ENCODE peak calls at places on chromosomes 4 and X, in six cellular contexts. One of them, this sample, is unnamed.
A peak's percentile ranks its signal among the peaks of the same experiment; 100 is the strongest.

GRCh38 chrX:276588-277171 is 4.5 kb upstream of the PLCXD1 start:
- DNase-seq in activated CD4-positive, alpha-beta T cell treated with anti-CD3 and anti-CD28 coated beads, Interleukin-2, amount 10 ng/mL, durations not matched to agents 7 days and 5 days: peak; percentile 8
- DNase-seq in BJ: no peak
- DNase-seq in astrocyte: peak; percentile 38
- DNase-seq in SK-N-SH: peak; percentile 62
- DNase-seq in stromal cell of bone marrow: peak; percentile 19
- DNase-seq in this sample: no peak

GRCh38 chrX:48992341-48992740 is 9.7 kb downstream of the GRIPAP1 start:
- DNase-seq in astrocyte: no peak
- DNase-seq in BJ: no peak
- DNase-seq in stromal cell of bone marrow: no peak
- DNase-seq in activated CD4-positive, alpha-beta T cell treated with anti-CD3 and anti-CD28 coated beads, Interleukin-2, amount 10 ng/mL, durations not matched to agents 7 days and 5 days: no peak
- DNase-seq in SK-N-SH: no peak
- DNase-seq in this sample: no peak

GRCh38 chr4:120842046-120842445 is 80.5 kb downstream of the PRDM5 start:
- DNase-seq in astrocyte: peak; percentile 80
- DNase-seq in BJ: peak; percentile 50
- DNase-seq in SK-N-SH: peak; percentile 21
- DNase-seq in stromal cell of bone marrow: no peak
- DNase-seq in activated CD4-positive, alpha-beta T cell treated with anti-CD3 and anti-CD28 coated beads, Interleukin-2, amount 10 ng/mL, durations not matched to agents 7 days and 5 days: no peak
- DNase-seq in this sample: no peak

GRCh38 chrX:122850326-122850725 is 333.8 kb upstream of the GRIA3 start:
- DNase-seq in BJ: no peak
- DNase-seq in activated CD4-positive, alpha-beta T cell treated with anti-CD3 and anti-CD28 coated beads, Interleukin-2, amount 10 ng/mL, durations not matched to agents 7 days and 5 days: no peak
- DNase-seq in stromal cell of bone marrow: no peak
- DNase-seq in SK-N-SH: no peak
- DNase-seq in astrocyte: peak; percentile 43
- DNase-seq in this sample: no peak

GRCh38 chr4:76002176-76002575 is 5.1 kb downstream of the CXCL9 start:
- DNase-seq in BJ: no peak
- DNase-seq in activated CD4-positive, alpha-beta T cell treated with anti-CD3 and anti-CD28 coated beads, Interleukin-2, amount 10 ng/mL, durations not matched to agents 7 days and 5 days: no peak
- DNase-seq in SK-N-SH: no peak
- DNase-seq in astrocyte: no peak
- DNase-seq in stromal cell of bone marrow: no peak
- DNase-seq in this sample: no peak

GRCh38 chr4:11650801-11651596 is 222.3 kb upstream of the HS3ST1 start:
- DNase-seq in activated CD4-positive, alpha-beta T cell treated with anti-CD3 and anti-CD28 coated beads, Interleukin-2, amount 10 ng/mL, durations not matched to agents 7 days and 5 days: no peak
- DNase-seq in stromal cell of bone marrow: peak; percentile 43
- DNase-seq in SK-N-SH: no peak
- DNase-seq in BJ: no peak
- DNase-seq in astrocyte: peak; percentile 63
- DNase-seq in this sample: no peak

GRCh38 chr4:112847045-112847444 is 202.4 kb upstream of the ANK2 start:
- DNase-seq in SK-N-SH: no peak
- DNase-seq in BJ: no peak
- DNase-seq in stromal cell of bone marrow: no peak
- DNase-seq in activated CD4-positive, alpha-beta T cell treated with anti-CD3 and anti-CD28 coated beads, Interleukin-2, amount 10 ng/mL, durations not matched to agents 7 days and 5 days: no peak
- DNase-seq in astrocyte: no peak
- DNase-seq in this sample: no peak

GRCh38 chr4:113101669-113102068 is 52.2 kb downstream of the ANK2 start:
- DNase-seq in astrocyte: peak; percentile 36
- DNase-seq in SK-N-SH: no peak
- DNase-seq in stromal cell of bone marrow: no peak
- DNase-seq in activated CD4-positive, alpha-beta T cell treated with anti-CD3 and anti-CD28 coated beads, Interleukin-2, amount 10 ng/mL, durations not matched to agents 7 days and 5 days: no peak
- DNase-seq in BJ: peak; percentile 14
- DNase-seq in this sample: no peak

GRCh38 chrX:85052207-85052606 is 48.5 kb downstream of the APOOL start:
- DNase-seq in astrocyte: no peak
- DNase-seq in activated CD4-positive, alpha-beta T cell treated with anti-CD3 and anti-CD28 coated beads, Interleukin-2, amount 10 ng/mL, durations not matched to agents 7 days and 5 days: no peak
- DNase-seq in BJ: no peak
- DNase-seq in stromal cell of bone marrow: peak; percentile 11
- DNase-seq in SK-N-SH: no peak
- DNase-seq in this sample: no peak

GRCh38 chr4:128286474-128287158 is 997 bp downstream of the PGRMC2 start:
- DNase-seq in SK-N-SH: peak; percentile 29
- DNase-seq in stromal cell of bone marrow: no peak
- DNase-seq in astrocyte: peak; percentile 36
- DNase-seq in activated CD4-positive, alpha-beta T cell treated with anti-CD3 and anti-CD28 coated beads, Interleukin-2, amount 10 ng/mL, durations not matched to agents 7 days and 5 days: peak; percentile 51
- DNase-seq in BJ: no peak
- DNase-seq in this sample: peak; percentile 59

GRCh38 chr4:24547979-24548378 is 36.4 kb downstream of the DHX15 start:
- DNase-seq in astrocyte: no peak
- DNase-seq in SK-N-SH: no peak
- DNase-seq in BJ: no peak
- DNase-seq in activated CD4-positive, alpha-beta T cell treated with anti-CD3 and anti-CD28 coated beads, Interleukin-2, amount 10 ng/mL, durations not matched to agents 7 days and 5 days: no peak
- DNase-seq in stromal cell of bone marrow: no peak
- DNase-seq in this sample: no peak

This sample was measured in Jurkat, Clone E6-1.